ENCODE peak calls at places on chromosomes 4 and X, in four cellular contexts. Y is tibial nerve, Z is foreskin keratinocyte, N is fibroblast of mammary gland. J is an unnamed sample.

GRCh38 chr4:113955948-113956347 is 23.5 kb downstream of the ARSJ start:
- DNase-seq in Y (no peak), Z (no peak), N (no peak), J (no peak)

GRCh38 chr4:74942251-74942917 is 9.5 kb downstream of the PARM1 start:
- DNase-seq in Y (no peak), Z (peak; percentile 50), N (no peak), J (no peak)

GRCh38 chr4:15457401-15458201 is 12.1 kb upstream of the CC2D2A start:
- DNase-seq in Y (no peak), Z (no peak), N (peak; percentile 71), J (peak; percentile 28)

GRCh38 chrX:53445977-53446376 is 11.8 kb upstream of the HSD17B10 start:
- DNase-seq in Y (no peak), Z (no peak), N (peak; percentile 47), J (peak; percentile 44)

GRCh38 chr4:67288964-67289363 is 256.3 kb downstream of the CENPC start:
- DNase-seq in Y (no peak), Z (no peak), N (peak; percentile 0), J (peak; percentile 16)

GRCh38 chrX:13094780-13095425 is 50.5 kb upstream of the FAM9C start:
- DNase-seq in Y (no peak), Z (no peak), N (no peak), J (no peak)

GRCh38 chr4:69823481-69824186 is 36.3 kb downstream of the SULT1E1 start:
- DNase-seq in Y (no peak), Z (peak; percentile 17), N (peak; percentile 64), J (no peak)

GRCh38 chrX:48787809-48788471 is 1.6 kb downstream of the GATA1 start:
- DNase-seq in Y (no peak), Z (no peak), N (no peak), J (no peak)

GRCh38 chr4:84938316-84938715 is 28.2 kb downstream of the WDFY3 start:
- DNase-seq in Y (no peak), Z (no peak), N (peak; percentile 49), J (no peak)

GRCh38 chrX:132489256-132490085 is 633 bp upstream of the MBNL3 start:
- DNase-seq in Y (peak; percentile 13), Z (peak; percentile 42), N (peak; percentile 17), J (peak; percentile 49)

GRCh38 chr4:74311696-74312313 is 3.5 kb downstream of the EPGN start:
- DNase-seq in Y (peak; percentile 59), Z (no peak), N (peak; percentile 76), J (peak; percentile 19)

GRCh38 chrX:1877780-1878179 is 262.9 kb downstream of the ASMT start:
- DNase-seq in Y (no peak), Z (no peak), N (no peak), J (no peak)

GRCh38 chrX:95675011-95675410 is 1009.6 kb upstream of the DIAPH2 start:
- DNase-seq in Y (no peak), Z (no peak), N (no peak), J (no peak)

GRCh38 chr4:184267673-184268573 is 50.2 kb upstream of the ENPP6 start:
- DNase-seq in Y (peak; percentile 32), Z (peak; percentile 74), N (peak; percentile 91), J (peak; percentile 80)

GRCh38 chrX:133958997-133959688 is 26.3 kb downstream of the GPC3 start:
- DNase-seq in Y (no peak), Z (no peak), N (peak; percentile 14), J (no peak)

GRCh38 chr4:66169341-66169740 is 499.1 kb upstream of the EPHA5 start:
- DNase-seq in Y (no peak), Z (no peak), N (peak; percentile 20), J (no peak)
- TF ChIP-seq CTCF in Y (no peak), Z (peak; percentile 57), N (peak; percentile 17), J (no peak)

GRCh38 chr4:126958482-126958881 is 674.3 kb upstream of the INTU start:
- DNase-seq in Y (no peak), Z (no peak), N (no peak), J (no peak)

GRCh38 chr4:126956192-126956897 is 676.4 kb upstream of the INTU start:
- DNase-seq in Y (no peak), Z (no peak), N (no peak), J (no peak)

GRCh38 chr4:126960760-126961159 is 672.0 kb upstream of the INTU start:
- DNase-seq in Y (no peak), Z (no peak), N (no peak), J (no peak)

GRCh38 chr4:126955292-126956191 is 677.2 kb upstream of the INTU start:
- DNase-seq in Y (no peak), Z (no peak), N (no peak), J (peak; percentile 8)

DNA sequence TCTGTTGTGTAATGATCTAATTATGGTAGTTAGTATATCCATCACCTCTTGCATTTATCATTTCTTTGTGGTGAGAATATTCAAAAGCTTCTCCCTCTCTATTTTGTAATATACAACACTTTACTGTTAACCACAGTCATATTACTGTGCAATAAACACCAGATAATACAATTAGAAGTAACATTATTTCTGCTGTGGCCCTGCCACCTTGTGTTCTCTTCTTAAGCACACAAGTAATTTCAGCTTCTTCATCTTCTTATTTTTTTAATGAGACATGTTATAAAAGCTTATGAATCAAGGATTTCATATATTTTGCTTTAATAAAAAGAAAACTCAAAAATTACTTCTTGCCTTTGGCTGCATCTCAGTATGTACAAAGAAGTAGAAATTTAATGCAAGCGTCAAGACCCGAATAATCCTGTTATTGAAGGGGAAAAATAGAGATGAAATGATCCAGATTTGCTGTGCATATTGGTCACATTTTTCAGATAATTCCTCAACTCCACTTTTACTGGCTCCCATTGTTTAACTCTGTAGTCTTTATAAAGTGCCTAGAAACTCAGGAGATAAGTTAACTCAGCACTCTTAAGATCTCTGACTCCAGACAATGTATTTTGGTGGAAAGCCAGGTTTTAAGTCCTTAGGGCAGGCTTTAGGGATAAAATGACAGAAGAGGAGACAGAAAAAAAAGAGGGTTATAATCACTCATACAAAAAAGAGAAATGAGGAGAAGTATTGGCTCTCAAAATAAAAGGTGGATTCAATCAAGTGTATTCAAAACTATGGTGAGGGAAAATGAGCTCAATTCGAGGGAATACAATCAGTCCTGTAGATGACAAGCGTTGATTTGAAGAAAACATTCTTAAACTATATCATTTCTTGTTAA is 675.0 kb upstream of the INTU start:
- DNase-seq in Y (no peak), Z (no peak), N (peak; percentile 71), J (no peak)
- TF ChIP-seq CTCF in Y (no peak), Z (peak; percentile 56), N (peak; percentile 32), J (no peak)

DNA sequence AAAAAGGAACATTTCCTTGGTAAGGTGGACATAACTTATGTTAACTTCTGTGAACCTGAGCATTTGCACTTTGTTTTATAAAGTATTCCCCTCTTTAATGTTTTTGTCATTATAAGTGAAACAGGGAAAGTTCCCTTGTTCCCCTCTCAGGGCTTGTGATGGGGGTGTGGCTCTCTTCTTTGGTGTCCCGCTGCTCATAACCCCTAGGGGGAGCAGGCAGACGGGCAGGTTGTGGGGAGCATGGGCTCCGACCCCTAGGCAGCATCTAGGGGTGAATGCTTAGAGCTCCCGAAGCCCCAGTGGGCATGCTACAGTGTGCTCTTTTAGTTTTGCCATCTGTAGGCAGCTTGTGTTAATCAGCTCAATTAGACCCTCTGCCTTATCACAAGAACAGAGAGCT is 200.4 kb downstream of the DACH2 start:
- DNase-seq in Y (no peak), Z (no peak), N (no peak), J (no peak)
- TF ChIP-seq CTCF in Y (no peak), Z (no peak), N (no peak), J (no peak)

DNA sequence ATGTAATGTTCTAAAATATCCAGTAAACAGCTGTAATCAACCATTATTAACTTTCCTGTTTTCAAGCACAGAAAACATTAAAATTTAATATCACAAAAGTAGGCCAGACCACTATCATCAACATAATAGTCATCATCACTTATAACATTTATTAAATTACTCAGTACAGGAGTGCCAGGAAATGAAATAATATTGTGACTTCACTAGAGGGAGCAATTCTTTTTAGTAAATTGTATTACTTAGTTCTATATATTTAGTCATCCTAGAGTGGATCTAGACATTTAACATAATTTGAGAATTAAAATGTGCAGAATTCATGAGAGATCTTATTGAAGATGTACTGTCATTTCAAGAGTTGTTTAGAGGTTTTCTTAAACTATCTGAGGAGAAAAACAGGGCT is 33.6 kb downstream of the PITX2 start:
- DNase-seq in Y (no peak), Z (no peak), N (peak; percentile 31), J (no peak)
- TF ChIP-seq CTCF in Y (no peak), Z (peak; percentile 57), N (no peak), J (no peak)

GRCh38 chrX:100208076-100208475 is 202.0 kb downstream of the PCDH19 start:
- DNase-seq in Y (no peak), Z (peak; percentile 13), N (no peak), J (no peak)
- TF ChIP-seq CTCF in Y (no peak), Z (no peak), N (no peak), J (no peak)

GRCh38 chrX:40415675-40416074 is 165.1 kb upstream of the ATP6AP2 start:
- DNase-seq in Y (no peak), Z (no peak), N (no peak), J (no peak)

GRCh38 chrX:40406330-40406859 is 174.4 kb upstream of the ATP6AP2 start:
- DNase-seq in Y (no peak), Z (no peak), N (no peak), J (no peak)

GRCh38 chrX:40414335-40414734 is 166.4 kb upstream of the ATP6AP2 start:
- DNase-seq in Y (no peak), Z (no peak), N (no peak), J (no peak)

GRCh38 chrX:40410859-40411258 is 169.9 kb upstream of the ATP6AP2 start:
- DNase-seq in Y (no peak), Z (no peak), N (no peak), J (no peak)

DNA sequence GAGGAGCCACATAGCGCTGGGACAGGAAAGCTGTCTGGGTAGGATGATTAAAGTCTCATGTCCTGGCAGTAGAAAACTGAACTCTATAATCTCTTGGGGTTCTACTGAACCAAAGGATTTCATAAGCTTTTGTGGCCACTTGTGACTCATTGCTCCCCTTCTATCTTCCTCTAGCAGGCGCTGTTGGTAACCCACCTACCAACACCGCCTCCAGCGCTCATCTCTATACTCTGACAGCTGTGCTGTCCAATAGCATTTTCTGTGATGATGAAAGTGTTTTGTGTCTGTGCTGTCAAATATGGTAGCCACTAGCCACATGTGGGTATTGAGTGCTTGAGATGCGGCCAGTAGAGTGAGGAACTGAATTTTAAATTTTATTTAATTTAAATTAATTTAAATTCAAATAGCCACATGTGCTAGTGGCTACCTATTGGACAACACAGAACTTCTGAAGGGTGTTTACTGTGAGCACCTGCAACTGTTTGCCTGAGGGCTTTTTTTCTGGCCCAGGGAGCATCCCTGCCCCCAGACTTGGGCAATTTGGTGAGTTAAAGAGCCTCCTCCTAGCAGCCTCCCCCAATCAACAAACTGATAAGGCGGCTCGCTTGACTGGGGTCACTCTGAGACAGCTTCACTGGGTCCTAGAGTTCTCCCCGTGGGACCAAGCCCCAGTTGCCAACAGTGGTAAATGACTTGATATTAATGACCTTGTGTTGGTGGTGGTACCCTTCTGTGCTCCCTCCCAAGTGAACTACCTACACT is 169.2 kb upstream of the ATP6AP2 start:
- DNase-seq in Y (no peak), Z (no peak), N (no peak), J (no peak)
- TF ChIP-seq CTCF in Y (no peak), Z (peak; percentile 22), N (no peak), J (no peak)

GRCh38 chrX:82677281-82677680 is 830.8 kb upstream of the POU3F4 start:
- DNase-seq in Y (no peak), Z (no peak), N (no peak), J (no peak)

GRCh38 chrX:82676386-82676785 is 831.7 kb upstream of the POU3F4 start:
- DNase-seq in Y (no peak), Z (no peak), N (peak; percentile 3), J (no peak)
- TF ChIP-seq CTCF in Y (no peak), Z (no peak), N (peak; percentile 19), J (no peak)

J was measured in GM10248.